ENCODE peak calls at places on chromosomes 11 and 22, in seven cellular contexts. U is lower lobe of right lung, W is lower leg skin, D is WTC11, F is EH, K is H9, S is H4. L is an unnamed sample.

GRCh38 chr11:2996976-2997375 is 4.8 kb upstream of the NAP1L4 start:
- DNase-seq in U (no peak), W (no peak), D (no peak), F (no peak), K (no peak), S (no peak), L (no peak)

GRCh38 chr11:75583710-75584658 is 21.9 kb downstream of the SERPINH1 start:
- DNase-seq in U (peak), W (peak), D (peak), F (peak), K (peak), S (no peak), L (no peak)

GRCh38 chr11:45323598-45324249 is 37.6 kb upstream of the SYT13 start:
- DNase-seq in U (no peak), W (no peak), D (no peak), F (no peak), K (no peak), S (no peak), L (no peak)

GRCh38 chr11:71381781-71382505 is 66.2 kb downstream of the DHCR7 start:
- DNase-seq in U (no peak), W (no peak), D (no peak), F (no peak), K (no peak), S (no peak), L (no peak)

GRCh38 chr11:65437436-65438227 is 15.0 kb downstream of the NEAT1 start:
- DNase-seq in U (no peak), W (peak), D (no peak), F (peak), K (no peak), S (peak), L (no peak)

GRCh38 chr11:119365071-119365591 is 16.4 kb downstream of the USP2 start:
- DNase-seq in U (no peak), W (no peak), D (no peak), F (peak), K (no peak), S (no peak), L (no peak)

GRCh38 chr11:110251837-110252236 is 44.6 kb downstream of the RDX start:
- DNase-seq in U (no peak), W (no peak), D (no peak), F (peak), K (no peak), S (peak), L (no peak)

GRCh38 chr11:32149748-32150147 is 58.9 kb downstream of the RCN1 start:
- DNase-seq in U (no peak), W (no peak), D (no peak), F (no peak), K (no peak), S (no peak), L (no peak)

GRCh38 chr11:102476812-102477211 is 24.2 kb upstream of the TMEM123 start:
- DNase-seq in U (no peak), W (peak), D (no peak), F (peak), K (no peak), S (peak), L (no peak)

GRCh38 chr22:25709758-25710157 is 32.2 kb upstream of the MYO18B start:
- DNase-seq in U (no peak), W (no peak), D (no peak), F (no peak), K (no peak), S (no peak), L (no peak)

GRCh38 chr11:43789700-43790443 is 90.8 kb upstream of the ALKBH3 start:
- DNase-seq in U (no peak), W (no peak), D (no peak), F (peak), K (no peak), S (no peak), L (no peak)

GRCh38 chr11:62553839-62554361 is 7.3 kb upstream of the AHNAK start:
- DNase-seq in U (no peak), W (no peak), D (no peak), F (peak), K (no peak), S (no peak), L (peak)

GRCh38 chr22:42805998-42806481 is 51.0 kb downstream of the ARFGAP3 start:
- DNase-seq in U (no peak), W (no peak), D (no peak), F (no peak), K (peak), S (no peak), L (peak)

GRCh38 chr11:45665206-45665932 is at the start of gene CHST1:
- DNase-seq in U (no peak), W (no peak), D (peak), F (peak), K (peak), S (no peak), L (no peak)

GRCh38 chr22:50218996-50219727 is 18.4 kb downstream of the SELENOO start:
- DNase-seq in U (peak), W (peak), D (peak), F (peak), K (peak), S (peak), L (no peak)

GRCh38 chr22:17627961-17628303 is 617 bp downstream of the ATP6V1E1 start:
- DNase-seq in U (peak), W (no peak), D (no peak), F (no peak), K (no peak), S (no peak), L (no peak)

GRCh38 chr11:870127-870413 is 27.4 kb downstream of the TSPAN4 start:
- DNase-seq in U (no peak), W (no peak), D (peak), F (peak), K (no peak), S (no peak), L (no peak)

GRCh38 chr11:75740681-75741080 is 23.0 kb downstream of the MOGAT2 start:
- DNase-seq in U (no peak), W (no peak), D (no peak), F (peak), K (no peak), S (no peak), L (no peak)

GRCh38 chr22:37930952-37931440 is 22.4 kb downstream of the C22orf23 start:
- DNase-seq in U (no peak), W (no peak), D (no peak), F (no peak), K (no peak), S (no peak), L (no peak)

GRCh38 chr11:90434858-90435257 is 212.0 kb upstream of the CHORDC1 start:
- DNase-seq in U (no peak), W (no peak), D (no peak), F (no peak), K (no peak), S (peak), L (no peak)